ENCODE peak calls at places on chromosomes 5 and 9, in four cellular contexts. D, B, U and Y are unnamed samples.

GRCh38 chr9:122642226-122642625 is 15.2 kb downstream of the OR1B1 start:
- DNase-seq in D (peak), B (no peak), U (no peak), Y (no peak)

GRCh38 chr9:18976368-18977238 is 56.4 kb downstream of the SAXO1 start:
- DNase-seq in D (no peak), B (no peak), U (no peak), Y (no peak)

GRCh38 chr9:120344230-120344629 is 235.7 kb downstream of the CDK5RAP2 start:
- DNase-seq in D (no peak), B (no peak), U (no peak), Y (no peak)

GRCh38 chr5:117054808-117055398 is 480.3 kb upstream of the SEMA6A start:
- DNase-seq in D (no peak), B (peak), U (no peak), Y (no peak)

GRCh38 chr9:74663456-74663855 is 166.3 kb downstream of the RORB start:
- DNase-seq in D (no peak), B (no peak), U (no peak), Y (no peak)

GRCh38 chr9:125233678-125234077 is 7.5 kb downstream of the HSPA5 start:
- DNase-seq in D (no peak), B (no peak), U (no peak), Y (no peak)

GRCh38 chr5:135112008-135112670 is 78.1 kb upstream of the PITX1 start:
- DNase-seq in D (no peak), B (no peak), U (peak), Y (no peak)

GRCh38 chr9:72292184-72292787 is 72.7 kb downstream of the ZFAND5 start:
- DNase-seq in D (no peak), B (no peak), U (no peak), Y (no peak)

GRCh38 chr9:2726620-2727335 is 9.5 kb downstream of the KCNV2 start:
- DNase-seq in D (no peak), B (no peak), U (no peak), Y (no peak)

GRCh38 chr9:92558612-92559374 is 23.0 kb upstream of the ECM2 start:
- DNase-seq in D (no peak), B (no peak), U (no peak), Y (no peak)

GRCh38 chr9:103530934-103531333 is 535.8 kb downstream of the CYLC2 start:
- DNase-seq in D (no peak), B (no peak), U (peak), Y (no peak)

GRCh38 chr5:154476343-154477213 is 1.4 kb downstream of the HAND1 start:
- DNase-seq in D (no peak), B (no peak), U (peak), Y (no peak)

GRCh38 chr9:111078391-111079038 is 40.2 kb upstream of the LPAR1 start:
- DNase-seq in D (no peak), B (no peak), U (no peak), Y (no peak)

GRCh38 chr5:120531215-120531614 is 67.1 kb downstream of the PRR16 start:
- DNase-seq in D (no peak), B (no peak), U (no peak), Y (no peak)

GRCh38 chr5:13478831-13479465 is 465.5 kb downstream of the DNAH5 start:
- DNase-seq in D (no peak), B (no peak), U (peak), Y (no peak)

GRCh38 chr5:41128291-41128690 is 57.1 kb upstream of the MROH2B start:
- DNase-seq in D (no peak), B (no peak), U (no peak), Y (no peak)

GRCh38 chr5:123367739-123368138 is 55.5 kb downstream of the CEP120 start:
- DNase-seq in D (no peak), B (no peak), U (no peak), Y (no peak)

GRCh38 chr5:73615085-73615484 is 10.9 kb upstream of the ARHGEF28 start:
- DNase-seq in D (no peak), B (no peak), U (no peak), Y (no peak)

GRCh38 chr9:89432986-89433530 is 64.9 kb downstream of the SEMA4D start:
- DNase-seq in D (no peak), B (no peak), U (no peak), Y (no peak)

GRCh38 chr9:128927731-128928411 is 7.1 kb downstream of the PHYHD1 start:
- DNase-seq in D (peak), B (no peak), U (peak), Y (no peak)